ENCODE peak calls at places on chromosomes 6 and 20, in nine cellular contexts. One of them, this sample, is unnamed.

GRCh38 chr20:10447028-10447427 is 11.9 kb downstream of the SLX4IP start:
- DNase-seq in right lobe of liver: no peak
- DNase-seq in activated naive CD8-positive, alpha-beta T cell treated with anti-CD3 and anti-CD28 coated beads, Interleukin-2, amount 50 U/mL, for 24 hours: peak
- DNase-seq in stimulated activated CD4-positive, alpha-beta T cell treated with anti-CD3 and anti-CD28 coated beads, Interleukin-2, amount 100 ng/mL, for 48 hours: peak
- DNase-seq in cardiac muscle cell: no peak
- DNase-seq in psoas muscle: no peak
- DNase-seq in ELF-1: no peak
- DNase-seq in brain microvascular endothelial cell: peak
- DNase-seq in activated naive CD4-positive, alpha-beta T cell treated with anti-CD3 and anti-CD28 coated beads, Interleukin-2, amount 10 ng/mL, durations not matched to agents 7 days and 5 days: peak
- DNase-seq in this sample: peak

GRCh38 chr6:162363757-162364156 is 363.8 kb downstream of the PRKN start:
- DNase-seq in activated naive CD4-positive, alpha-beta T cell treated with anti-CD3 and anti-CD28 coated beads, Interleukin-2, amount 10 ng/mL, durations not matched to agents 7 days and 5 days: no peak
- DNase-seq in brain microvascular endothelial cell: no peak
- DNase-seq in ELF-1: peak
- DNase-seq in psoas muscle: no peak
- DNase-seq in right lobe of liver: no peak
- DNase-seq in activated naive CD8-positive, alpha-beta T cell treated with anti-CD3 and anti-CD28 coated beads, Interleukin-2, amount 50 U/mL, for 24 hours: no peak
- DNase-seq in cardiac muscle cell: no peak
- DNase-seq in stimulated activated CD4-positive, alpha-beta T cell treated with anti-CD3 and anti-CD28 coated beads, Interleukin-2, amount 100 ng/mL, for 48 hours: no peak
- DNase-seq in this sample: no peak

GRCh38 chr20:25058797-25059486 is 1.0 kb upstream of the ACSS1 start:
- DNase-seq in stimulated activated CD4-positive, alpha-beta T cell treated with anti-CD3 and anti-CD28 coated beads, Interleukin-2, amount 100 ng/mL, for 48 hours: no peak
- DNase-seq in psoas muscle: no peak
- DNase-seq in activated naive CD4-positive, alpha-beta T cell treated with anti-CD3 and anti-CD28 coated beads, Interleukin-2, amount 10 ng/mL, durations not matched to agents 7 days and 5 days: peak
- DNase-seq in ELF-1: no peak
- DNase-seq in brain microvascular endothelial cell: no peak
- DNase-seq in cardiac muscle cell: no peak
- DNase-seq in right lobe of liver: no peak
- DNase-seq in activated naive CD8-positive, alpha-beta T cell treated with anti-CD3 and anti-CD28 coated beads, Interleukin-2, amount 50 U/mL, for 24 hours: no peak
- DNase-seq in this sample: no peak

GRCh38 chr6:149140137-149140909 is 177.2 kb upstream of the TAB2 start:
- DNase-seq in activated naive CD8-positive, alpha-beta T cell treated with anti-CD3 and anti-CD28 coated beads, Interleukin-2, amount 50 U/mL, for 24 hours: peak
- DNase-seq in brain microvascular endothelial cell: no peak
- DNase-seq in right lobe of liver: no peak
- DNase-seq in activated naive CD4-positive, alpha-beta T cell treated with anti-CD3 and anti-CD28 coated beads, Interleukin-2, amount 10 ng/mL, durations not matched to agents 7 days and 5 days: peak
- DNase-seq in psoas muscle: no peak
- DNase-seq in stimulated activated CD4-positive, alpha-beta T cell treated with anti-CD3 and anti-CD28 coated beads, Interleukin-2, amount 100 ng/mL, for 48 hours: peak
- DNase-seq in ELF-1: peak
- DNase-seq in cardiac muscle cell: no peak
- DNase-seq in this sample: peak

GRCh38 chr20:31780839-31781238 is 38.3 kb upstream of the MYLK2 start:
- DNase-seq in cardiac muscle cell: no peak
- DNase-seq in activated naive CD8-positive, alpha-beta T cell treated with anti-CD3 and anti-CD28 coated beads, Interleukin-2, amount 50 U/mL, for 24 hours: no peak
- DNase-seq in activated naive CD4-positive, alpha-beta T cell treated with anti-CD3 and anti-CD28 coated beads, Interleukin-2, amount 10 ng/mL, durations not matched to agents 7 days and 5 days: no peak
- DNase-seq in stimulated activated CD4-positive, alpha-beta T cell treated with anti-CD3 and anti-CD28 coated beads, Interleukin-2, amount 100 ng/mL, for 48 hours: no peak
- DNase-seq in ELF-1: no peak
- DNase-seq in psoas muscle: no peak
- DNase-seq in right lobe of liver: no peak
- DNase-seq in brain microvascular endothelial cell: no peak
- DNase-seq in this sample: no peak

GRCh38 chr20:51740838-51741237 is 27.4 kb downstream of the ATP9A start:
- DNase-seq in ELF-1: no peak
- DNase-seq in cardiac muscle cell: no peak
- DNase-seq in psoas muscle: no peak
- DNase-seq in brain microvascular endothelial cell: no peak
- DNase-seq in activated naive CD4-positive, alpha-beta T cell treated with anti-CD3 and anti-CD28 coated beads, Interleukin-2, amount 10 ng/mL, durations not matched to agents 7 days and 5 days: no peak
- DNase-seq in stimulated activated CD4-positive, alpha-beta T cell treated with anti-CD3 and anti-CD28 coated beads, Interleukin-2, amount 100 ng/mL, for 48 hours: no peak
- DNase-seq in activated naive CD8-positive, alpha-beta T cell treated with anti-CD3 and anti-CD28 coated beads, Interleukin-2, amount 50 U/mL, for 24 hours: no peak
- DNase-seq in right lobe of liver: no peak
- DNase-seq in this sample: no peak

GRCh38 chr6:18215436-18215835 is 48.9 kb downstream of the DEK start:
- DNase-seq in activated naive CD4-positive, alpha-beta T cell treated with anti-CD3 and anti-CD28 coated beads, Interleukin-2, amount 10 ng/mL, durations not matched to agents 7 days and 5 days: no peak
- DNase-seq in right lobe of liver: no peak
- DNase-seq in cardiac muscle cell: no peak
- DNase-seq in psoas muscle: no peak
- DNase-seq in activated naive CD8-positive, alpha-beta T cell treated with anti-CD3 and anti-CD28 coated beads, Interleukin-2, amount 50 U/mL, for 24 hours: no peak
- DNase-seq in ELF-1: no peak
- DNase-seq in stimulated activated CD4-positive, alpha-beta T cell treated with anti-CD3 and anti-CD28 coated beads, Interleukin-2, amount 100 ng/mL, for 48 hours: no peak
- DNase-seq in brain microvascular endothelial cell: no peak
- DNase-seq in this sample: no peak

GRCh38 chr6:52262620-52263344 is 18.5 kb upstream of the IL17F start:
- DNase-seq in ELF-1: no peak
- DNase-seq in activated naive CD4-positive, alpha-beta T cell treated with anti-CD3 and anti-CD28 coated beads, Interleukin-2, amount 10 ng/mL, durations not matched to agents 7 days and 5 days: peak
- DNase-seq in cardiac muscle cell: no peak
- DNase-seq in brain microvascular endothelial cell: no peak
- DNase-seq in psoas muscle: no peak
- DNase-seq in right lobe of liver: no peak
- DNase-seq in stimulated activated CD4-positive, alpha-beta T cell treated with anti-CD3 and anti-CD28 coated beads, Interleukin-2, amount 100 ng/mL, for 48 hours: no peak
- DNase-seq in activated naive CD8-positive, alpha-beta T cell treated with anti-CD3 and anti-CD28 coated beads, Interleukin-2, amount 50 U/mL, for 24 hours: no peak
- DNase-seq in this sample: no peak

GRCh38 chr20:38504368-38505090 is 31.9 kb downstream of the RALGAPB start:
- DNase-seq in cardiac muscle cell: no peak
- DNase-seq in psoas muscle: no peak
- DNase-seq in brain microvascular endothelial cell: no peak
- DNase-seq in activated naive CD4-positive, alpha-beta T cell treated with anti-CD3 and anti-CD28 coated beads, Interleukin-2, amount 10 ng/mL, durations not matched to agents 7 days and 5 days: no peak
- DNase-seq in ELF-1: no peak
- DNase-seq in activated naive CD8-positive, alpha-beta T cell treated with anti-CD3 and anti-CD28 coated beads, Interleukin-2, amount 50 U/mL, for 24 hours: no peak
- DNase-seq in right lobe of liver: no peak
- DNase-seq in stimulated activated CD4-positive, alpha-beta T cell treated with anti-CD3 and anti-CD28 coated beads, Interleukin-2, amount 100 ng/mL, for 48 hours: no peak
- DNase-seq in this sample: no peak

GRCh38 chr6:117555882-117556498 is 46.3 kb downstream of the GOPC start:
- DNase-seq in cardiac muscle cell: peak
- DNase-seq in activated naive CD4-positive, alpha-beta T cell treated with anti-CD3 and anti-CD28 coated beads, Interleukin-2, amount 10 ng/mL, durations not matched to agents 7 days and 5 days: peak
- DNase-seq in brain microvascular endothelial cell: peak
- DNase-seq in ELF-1: no peak
- DNase-seq in stimulated activated CD4-positive, alpha-beta T cell treated with anti-CD3 and anti-CD28 coated beads, Interleukin-2, amount 100 ng/mL, for 48 hours: peak
- DNase-seq in right lobe of liver: no peak
- DNase-seq in activated naive CD8-positive, alpha-beta T cell treated with anti-CD3 and anti-CD28 coated beads, Interleukin-2, amount 50 U/mL, for 24 hours: peak
- DNase-seq in psoas muscle: no peak
- DNase-seq in this sample: peak

This sample was measured in CD8-positive, alpha-beta memory T cell.